ENCODE peak calls at places on chromosomes 2 and 18, in seven cellular contexts. One of them, this sample, is unnamed.

GRCh38 chr18:55422456-55423185 is 165.4 kb downstream of the TCF4 start:
- DNase-seq in GM20000: no peak
- DNase-seq in activated T-helper 9 cell treated with anti-CD3 and anti-CD28 coated beads, Interleukin-2, amount 50 U/mL, for 16 hours: no peak
- DNase-seq in PC-3: no peak
- DNase-seq in GM12865: peak; percentile 10
- DNase-seq in lower leg skin: peak; percentile 51
- DNase-seq in IMR-90: peak; percentile 53
- DNase-seq in this sample: peak; percentile 26

GRCh38 chr2:240201861-240202260 is 61.4 kb upstream of the OTOS start:
- DNase-seq in PC-3: no peak
- DNase-seq in GM20000: no peak
- DNase-seq in lower leg skin: no peak
- DNase-seq in GM12865: no peak
- DNase-seq in IMR-90: no peak
- DNase-seq in activated T-helper 9 cell treated with anti-CD3 and anti-CD28 coated beads, Interleukin-2, amount 50 U/mL, for 16 hours: no peak
- DNase-seq in this sample: no peak

GRCh38 chr18:31819106-31819924 is 58.6 kb upstream of the SLC25A52 start:
- DNase-seq in GM20000: peak; percentile 38
- DNase-seq in IMR-90: peak; percentile 52
- DNase-seq in PC-3: peak; percentile 48
- DNase-seq in lower leg skin: no peak
- DNase-seq in activated T-helper 9 cell treated with anti-CD3 and anti-CD28 coated beads, Interleukin-2, amount 50 U/mL, for 16 hours: no peak
- DNase-seq in GM12865: peak; percentile 64
- DNase-seq in this sample: peak; percentile 49

GRCh38 chr2:9336209-9336533 is 87.2 kb downstream of the ITGB1BP1 start:
- DNase-seq in PC-3: no peak
- DNase-seq in GM12865: peak; percentile 54
- DNase-seq in IMR-90: peak; percentile 60
- DNase-seq in activated T-helper 9 cell treated with anti-CD3 and anti-CD28 coated beads, Interleukin-2, amount 50 U/mL, for 16 hours: no peak
- DNase-seq in lower leg skin: no peak
- DNase-seq in GM20000: no peak
- DNase-seq in this sample: peak; percentile 76

GRCh38 chr2:223930002-223930976 is 14.8 kb downstream of the WDFY1 start:
- DNase-seq in GM20000: no peak
- DNase-seq in activated T-helper 9 cell treated with anti-CD3 and anti-CD28 coated beads, Interleukin-2, amount 50 U/mL, for 16 hours: no peak
- DNase-seq in lower leg skin: peak; percentile 58
- DNase-seq in PC-3: no peak
- DNase-seq in GM12865: no peak
- DNase-seq in IMR-90: peak; percentile 76
- DNase-seq in this sample: no peak

GRCh38 chr2:228688007-228688645 is 506.6 kb upstream of the SPHKAP start:
- DNase-seq in activated T-helper 9 cell treated with anti-CD3 and anti-CD28 coated beads, Interleukin-2, amount 50 U/mL, for 16 hours: no peak
- DNase-seq in GM20000: no peak
- DNase-seq in PC-3: peak; percentile 6
- DNase-seq in lower leg skin: no peak
- DNase-seq in IMR-90: peak; percentile 81
- DNase-seq in GM12865: no peak
- DNase-seq in this sample: no peak

GRCh38 chr2:204655101-204655500 is 109.8 kb downstream of the PARD3B start:
- DNase-seq in lower leg skin: no peak
- DNase-seq in activated T-helper 9 cell treated with anti-CD3 and anti-CD28 coated beads, Interleukin-2, amount 50 U/mL, for 16 hours: no peak
- DNase-seq in GM20000: no peak
- DNase-seq in IMR-90: peak; percentile 77
- DNase-seq in PC-3: no peak
- DNase-seq in GM12865: no peak
- DNase-seq in this sample: no peak

GRCh38 chr2:222604749-222605515 is 51.0 kb downstream of the FARSB start:
- DNase-seq in PC-3: no peak
- DNase-seq in GM12865: no peak
- DNase-seq in IMR-90: no peak
- DNase-seq in GM20000: no peak
- DNase-seq in activated T-helper 9 cell treated with anti-CD3 and anti-CD28 coated beads, Interleukin-2, amount 50 U/mL, for 16 hours: no peak
- DNase-seq in lower leg skin: no peak
- DNase-seq in this sample: no peak

GRCh38 chr2:173571021-173571821 is 216.5 kb downstream of the CDCA7 start:
- DNase-seq in PC-3: peak; percentile 77
- DNase-seq in activated T-helper 9 cell treated with anti-CD3 and anti-CD28 coated beads, Interleukin-2, amount 50 U/mL, for 16 hours: no peak
- DNase-seq in GM20000: peak; percentile 25
- DNase-seq in lower leg skin: no peak
- DNase-seq in GM12865: peak; percentile 24
- DNase-seq in IMR-90: peak; percentile 39
- DNase-seq in this sample: peak; percentile 80

GRCh38 chr2:43542285-43542933 is 53.4 kb downstream of the THADA start:
- DNase-seq in lower leg skin: no peak
- DNase-seq in activated T-helper 9 cell treated with anti-CD3 and anti-CD28 coated beads, Interleukin-2, amount 50 U/mL, for 16 hours: no peak
- DNase-seq in PC-3: peak; percentile 73
- DNase-seq in GM20000: peak; percentile 51
- DNase-seq in IMR-90: peak; percentile 68
- DNase-seq in GM12865: peak; percentile 38
- DNase-seq in this sample: peak; percentile 47

GRCh38 chr2:102279391-102279735 is 32.0 kb upstream of the IL1RL1 start:
- DNase-seq in GM12865: no peak
- DNase-seq in IMR-90: no peak
- DNase-seq in activated T-helper 9 cell treated with anti-CD3 and anti-CD28 coated beads, Interleukin-2, amount 50 U/mL, for 16 hours: no peak
- DNase-seq in GM20000: no peak
- DNase-seq in lower leg skin: no peak
- DNase-seq in PC-3: no peak
- DNase-seq in this sample: no peak

GRCh38 chr2:113692698-113693428 is 63.6 kb downstream of the SLC35F5 start:
- DNase-seq in PC-3: no peak
- DNase-seq in GM20000: peak; percentile 64
- DNase-seq in IMR-90: no peak
- DNase-seq in GM12865: peak; percentile 85
- DNase-seq in activated T-helper 9 cell treated with anti-CD3 and anti-CD28 coated beads, Interleukin-2, amount 50 U/mL, for 16 hours: no peak
- DNase-seq in lower leg skin: no peak
- DNase-seq in this sample: no peak

GRCh38 chr2:83933743-83934142 is 525.3 kb downstream of the SUCLG1 start:
- DNase-seq in GM20000: no peak
- DNase-seq in GM12865: no peak
- DNase-seq in IMR-90: no peak
- DNase-seq in activated T-helper 9 cell treated with anti-CD3 and anti-CD28 coated beads, Interleukin-2, amount 50 U/mL, for 16 hours: no peak
- DNase-seq in PC-3: no peak
- DNase-seq in lower leg skin: no peak
- DNase-seq in this sample: no peak

This sample was measured in NCI-H2081.